ENCODE peak calls at places on chromosome 10, in four cellular contexts. H is activated T-helper 1 cell treated with anti-CD3 and anti-CD28 coated beads, Interleukin-2, amount 50 U/mL, for 16 hours; X is AG09309; O is T-helper 9 cell. D is an unnamed sample.

GRCh38 chr10:42491001-42491592 is 147.3 kb downstream of the ZNF33B start:
- DNase-seq in X (no peak), O (no peak), H (no peak), D (no peak)

GRCh38 chr10:98041352-98042043 is 11.1 kb upstream of the CRTAC1 start:
- DNase-seq in X (peak; percentile 11), H (no peak), O (peak; percentile 17), D (peak; percentile 56)

GRCh38 chr10:29239569-29240472 is 49.0 kb upstream of the LYZL1 start:
- DNase-seq in X (no peak), O (no peak), H (no peak), D (peak; percentile 31)

GRCh38 chr10:52030051-52030867 is 283.8 kb upstream of the DKK1 start:
- DNase-seq in H (no peak), O (no peak), X (no peak), D (no peak)

GRCh38 chr10:63588436-63589180 is 67.4 kb downstream of the REEP3 start:
- DNase-seq in H (no peak), O (no peak), X (no peak), D (peak; percentile 11)

GRCh38 chr10:4662576-4663161 is 163.3 kb upstream of the AKR1E2 start:
- DNase-seq in H (no peak), O (no peak), X (no peak), D (no peak)

GRCh38 chr10:133358162-133358919 is 522 bp upstream of the FUOM start:
- DNase-seq in X (no peak), O (no peak), H (no peak), D (no peak)

GRCh38 chr10:127081946-127082345 is 114.4 kb downstream of the INSYN2A start:
- DNase-seq in O (no peak), H (no peak), X (no peak), D (no peak)

GRCh38 chr10:75876710-75877109 is 445.3 kb downstream of the LRMDA start:
- DNase-seq in H (no peak), X (no peak), O (no peak), D (no peak)

GRCh38 chr10:47378606-47379444 is 5.3 kb downstream of the ZNF488 start:
- DNase-seq in H (no peak), O (no peak), X (no peak), D (peak; percentile 10)

GRCh38 chr10:132729810-132730565 is 56.0 kb downstream of the NKX6-2 start:
- DNase-seq in O (no peak), H (no peak), X (no peak), D (no peak)

GRCh38 chr10:125482637-125483036 is 200.3 kb downstream of the TEX36 start:
- DNase-seq in X (no peak), O (no peak), H (no peak), D (no peak)

GRCh38 chr10:475709-476457 is 213.6 kb downstream of the DIP2C start:
- DNase-seq in X (no peak), O (no peak), H (no peak), D (no peak)

GRCh38 chr10:131872837-131873375 is 27.9 kb upstream of the PPP2R2D start:
- DNase-seq in H (no peak), X (no peak), O (no peak), D (peak; percentile 27)

GRCh38 chr10:45160266-45160665 is 155.1 kb downstream of the OR13A1 start:
- DNase-seq in H (no peak), O (no peak), X (no peak), D (no peak)

GRCh38 chr10:66799474-66799873 is 126.4 kb upstream of the LRRTM3 start:
- DNase-seq in O (no peak), H (no peak), X (no peak), D (no peak)

GRCh38 chr10:6069101-6069931 is 7.1 kb upstream of the IL2RA start:
- DNase-seq in X (no peak), H (no peak), O (no peak), D (no peak)

GRCh38 chr10:74871595-74872382 is 45.4 kb downstream of the KAT6B start:
- DNase-seq in H (no peak), O (no peak), X (no peak), D (no peak)

GRCh38 chr10:33387720-33388119 is 53.3 kb upstream of the NRP1 start:
- DNase-seq in O (no peak), X (no peak), H (no peak), D (no peak)

GRCh38 chr10:72728462-72728861 is 36.5 kb downstream of the MCU start:
- DNase-seq in O (no peak), X (no peak), H (no peak), D (no peak)

GRCh38 chr10:29041512-29042150 is 247.2 kb upstream of the LYZL1 start:
- DNase-seq in X (no peak), H (no peak), O (no peak), D (no peak)

GRCh38 chr10:108598320-108598695 is 1325.0 kb downstream of the XPNPEP1 start:
- DNase-seq in H (no peak), O (no peak), X (no peak), D (no peak)

GRCh38 chr10:46520941-46521340 is 35.5 kb downstream of the GPRIN2 start:
- DNase-seq in H (peak; percentile 3), O (no peak), X (no peak), D (no peak)

GRCh38 chr10:30432631-30433285 is 1.2 kb upstream of the MAP3K8 start:
- DNase-seq in X (no peak), O (no peak), H (no peak), D (no peak)

GRCh38 chr10:110642980-110643655 is 1.0 kb upstream of the RBM20 start:
- DNase-seq in O (no peak), X (no peak), H (no peak), D (peak; percentile 50)

GRCh38 chr10:2197663-2198062 is 460.3 kb upstream of the ADARB2 start:
- DNase-seq in H (no peak), X (no peak), O (no peak), D (no peak)

GRCh38 chr10:103645141-103646054 is 151.9 kb downstream of the NEURL1 start:
- DNase-seq in H (no peak), O (no peak), X (peak; percentile 94), D (no peak)

GRCh38 chr10:103661951-103662405 is 168.5 kb downstream of the NEURL1 start:
- DNase-seq in H (no peak), X (no peak), O (no peak), D (no peak)

GRCh38 chr10:24716295-24716694 is 7.4 kb downstream of the ARHGAP21 start:
- DNase-seq in H (no peak), O (no peak), X (no peak), D (no peak)

GRCh38 chr10:103598654-103599115 is 105.2 kb downstream of the NEURL1 start:
- DNase-seq in H (no peak), O (no peak), X (peak; percentile 21), D (peak; percentile 77)